ENCODE peak calls at places on chromosomes 5 and 9, in four cellular contexts. H, Q, J and X are unnamed samples.
A peak's percentile ranks its signal among the peaks of the same experiment; 100 is the strongest.

GRCh38 chr5:134245101-134245604 is 19.3 kb upstream of the PPP2CA start:
- DNase-seq in H (peak; percentile 84), J (peak; percentile 86), Q (peak; percentile 63), X (peak; percentile 50)

GRCh38 chr5:27702339-27702820 is 664.0 kb upstream of the CDH9 start:
- DNase-seq in J (no peak), H (peak; percentile 83), Q (peak; percentile 72), X (no peak)

GRCh38 chr5:9283021-9283420 is 262.9 kb downstream of the SEMA5A start:
- DNase-seq in J (peak; percentile 52), Q (no peak), H (no peak), X (no peak)

GRCh38 chr5:7849531-7850240 is 1.2 kb downstream of the CFAP90 start:
- DNase-seq in J (no peak), Q (peak; percentile 75), H (no peak), X (no peak)

GRCh38 chr5:153079396-153079795 is 411.1 kb upstream of the GRIA1 start:
- DNase-seq in H (no peak), J (no peak), Q (no peak), X (no peak)

GRCh38 chr9:127999461-127999860 is 18.7 kb upstream of the EEIG1 start:
- DNase-seq in Q (no peak), J (no peak), H (no peak), X (no peak)

GRCh38 chr5:142048272-142048671 is 35.4 kb upstream of the GNPDA1 start:
- DNase-seq in Q (peak; percentile 17), H (no peak), J (no peak), X (no peak)

GRCh38 chr5:179343021-179343781 is 2.1 kb downstream of the ADAMTS2 start:
- DNase-seq in J (no peak), H (peak; percentile 15), Q (peak; percentile 52), X (no peak)

GRCh38 chr5:82327961-82328360 is 49.8 kb upstream of the RPS23 start:
- DNase-seq in H (peak; percentile 64), Q (no peak), J (peak; percentile 51), X (no peak)

GRCh38 chr5:53480474-53481353 is at the start of gene FST:
- DNase-seq in J (peak; percentile 36), Q (peak; percentile 88), H (peak; percentile 34), X (no peak)

GRCh38 chr5:53022889-53023511 is 33.8 kb downstream of the ITGA2 start:
- DNase-seq in Q (no peak), H (no peak), J (no peak), X (no peak)

GRCh38 chr9:70222354-70222753 is 36.4 kb upstream of the SMC5 start:
- DNase-seq in H (peak; percentile 40), Q (no peak), J (peak; percentile 43), X (no peak)

GRCh38 chr5:171355302-171355724 is 32.3 kb upstream of the NPM1 start:
- DNase-seq in J (no peak), H (no peak), Q (no peak), X (no peak)

GRCh38 chr5:36305571-36306326 is 4.0 kb upstream of the RANBP3L start:
- DNase-seq in Q (no peak), H (peak; percentile 40), J (peak; percentile 38), X (no peak)

GRCh38 chr5:66959668-66960067 is 236.9 kb downstream of the CD180 start:
- DNase-seq in H (peak; percentile 47), Q (no peak), J (peak; percentile 54), X (no peak)

GRCh38 chr5:171707441-171707790 is 78.2 kb upstream of the SMIM23 start:
- DNase-seq in H (no peak), Q (no peak), J (no peak), X (no peak)

GRCh38 chr5:14516901-14517300 is 64.7 kb upstream of the OTULINL start:
- DNase-seq in H (no peak), Q (no peak), J (no peak), X (no peak)

GRCh38 chr5:172180936-172181335 is 7.1 kb downstream of the STK10 start:
- DNase-seq in Q (no peak), J (no peak), H (no peak), X (no peak)

GRCh38 chr5:142506756-142507155 is 179.1 kb downstream of the FGF1 start:
- DNase-seq in H (peak; percentile 33), Q (no peak), J (no peak), X (no peak)

GRCh38 chr5:142740474-142740873 is 29.7 kb upstream of the ARHGAP26 start:
- DNase-seq in Q (no peak), H (no peak), J (no peak), X (no peak)

GRCh38 chr5:135269828-135270545 is 129.0 kb downstream of the MACROH2A1 start:
- DNase-seq in Q (no peak), J (peak; percentile 89), H (peak; percentile 81), X (no peak)

GRCh38 chr9:95082401-95083084 is 235.0 kb downstream of the FANCC start:
- DNase-seq in Q (no peak), J (no peak), H (no peak), X (no peak)

GRCh38 chr5:10307206-10308148 is at the start of gene CMBL:
- DNase-seq in J (peak; percentile 48), Q (peak; percentile 52), H (peak; percentile 78), X (no peak)

GRCh38 chr5:140596364-140596763 is 31.7 kb downstream of the SLC35A4 start:
- DNase-seq in Q (no peak), H (peak; percentile 27), J (no peak), X (no peak)

GRCh38 chr5:52727568-52727967 is 60.1 kb upstream of the ITGA1 start:
- DNase-seq in H (peak; percentile 48), J (peak; percentile 73), Q (no peak), X (no peak)

GRCh38 chr5:32254987-32255900 is 57.5 kb downstream of the MTMR12 start:
- DNase-seq in Q (no peak), J (peak; percentile 29), H (peak; percentile 32), X (no peak)

GRCh38 chr9:138073808-138074207 is 196.2 kb downstream of the CACNA1B start:
- DNase-seq in Q (no peak), H (no peak), J (no peak), X (no peak)

GRCh38 chr9:100307061-100307460 is 45.7 kb downstream of the TEX10 start:
- DNase-seq in H (no peak), Q (no peak), J (no peak), X (no peak)

GRCh38 chr9:89902450-89902849 is 297.6 kb downstream of the GADD45G start:
- DNase-seq in H (peak; percentile 94), Q (no peak), J (peak; percentile 45), X (no peak)

GRCh38 chr9:3804148-3804547 is 278.3 kb upstream of the RFX3 start:
- DNase-seq in H (no peak), J (peak; percentile 51), Q (no peak), X (no peak)

GRCh38 chr5:73189816-73190451 is 16.9 kb downstream of the TMEM174 start:
- DNase-seq in J (peak; percentile 72), H (peak; percentile 81), Q (no peak), X (peak; percentile 24)

GRCh38 chr9:107484117-107484723 is 5.3 kb downstream of the KLF4 start:
- DNase-seq in J (peak; percentile 81), Q (peak; percentile 79), H (peak; percentile 64), X (peak; percentile 65)

GRCh38 chr5:157312492-157312891 is 46.6 kb downstream of the CYFIP2 start:
- DNase-seq in H (peak; percentile 65), Q (peak; percentile 60), J (peak; percentile 72), X (no peak)

GRCh38 chr5:40446910-40447309 is 232.8 kb upstream of the PTGER4 start:
- DNase-seq in H (peak; percentile 61), J (peak; percentile 92), Q (no peak), X (peak; percentile 26)

GRCh38 chr9:35611230-35611797 is 6.3 kb downstream of the TESK1 start:
- DNase-seq in Q (peak; percentile 66), H (peak; percentile 32), J (peak; percentile 35), X (no peak)

GRCh38 chr9:75803130-75803529 is 87.3 kb upstream of the PCSK5 start:
- DNase-seq in H (peak; percentile 68), Q (no peak), J (no peak), X (peak; percentile 3)

GRCh38 chr5:149035282-149035882 is 27.5 kb downstream of the SH3TC2 start:
- DNase-seq in H (peak; percentile 53), Q (peak; percentile 77), J (peak; percentile 83), X (peak; percentile 63)

GRCh38 chr5:63128018-63128417 is 549.4 kb downstream of the LRRC70 start:
- DNase-seq in Q (no peak), H (peak; percentile 9), J (no peak), X (no peak)

GRCh38 chr9:136849960-136850865 is 1.0 kb downstream of the PHPT1 start:
- DNase-seq in H (no peak), J (no peak), Q (no peak), X (no peak)

GRCh38 chr5:98769256-98770157 is 4.0 kb upstream of the RGMB start:
- DNase-seq in Q (peak; percentile 77), J (peak; percentile 92), H (peak; percentile 81), X (no peak)
- TF ChIP-seq CTCF in Q (no peak), J (peak; percentile 18), H (peak; percentile 8), X (no peak)

GRCh38 chr5:50922942-50923767 is 256.7 kb downstream of the PARP8 start:
- DNase-seq in J (no peak), H (no peak), Q (no peak), X (no peak)
- H3K4me3 ChIP-seq in J (no peak overlapping the region), H (no peak overlapping the region), Q (no peak overlapping the region), X (no peak overlapping the region)

DNA sequence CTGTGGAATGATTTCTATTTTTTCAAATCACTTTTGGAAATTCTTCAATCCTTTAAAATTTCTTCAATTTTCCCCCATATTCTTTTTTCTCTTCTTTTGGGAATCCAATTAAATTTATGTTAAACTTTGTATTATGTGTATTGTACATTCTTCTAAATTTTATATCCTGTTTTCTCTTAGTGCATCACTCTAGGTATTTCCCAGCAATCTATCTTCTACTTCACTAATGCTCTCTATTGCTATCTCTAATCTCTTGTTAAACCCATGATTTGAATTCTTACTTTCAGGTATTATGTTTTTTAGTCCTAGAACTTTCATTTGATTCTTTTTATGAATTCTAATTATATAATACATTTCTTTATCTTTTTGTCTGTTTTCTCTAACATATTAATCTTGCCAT is 23.4 kb upstream of the SLC24A2 start:
- DNase-seq in H (no peak), Q (no peak), J (no peak), X (no peak)
- TF ChIP-seq CTCF in H (no peak), Q (no peak), J (no peak), X (no peak)

GRCh38 chr5:543351-543750 is 19.1 kb upstream of the SLC9A3 start:
- DNase-seq in J (no peak), Q (no peak), H (no peak), X (no peak)
- H3K4me3 ChIP-seq in J (no peak overlapping the region), Q (no peak overlapping the region), H (no peak overlapping the region), X (no peak overlapping the region)

DNA sequence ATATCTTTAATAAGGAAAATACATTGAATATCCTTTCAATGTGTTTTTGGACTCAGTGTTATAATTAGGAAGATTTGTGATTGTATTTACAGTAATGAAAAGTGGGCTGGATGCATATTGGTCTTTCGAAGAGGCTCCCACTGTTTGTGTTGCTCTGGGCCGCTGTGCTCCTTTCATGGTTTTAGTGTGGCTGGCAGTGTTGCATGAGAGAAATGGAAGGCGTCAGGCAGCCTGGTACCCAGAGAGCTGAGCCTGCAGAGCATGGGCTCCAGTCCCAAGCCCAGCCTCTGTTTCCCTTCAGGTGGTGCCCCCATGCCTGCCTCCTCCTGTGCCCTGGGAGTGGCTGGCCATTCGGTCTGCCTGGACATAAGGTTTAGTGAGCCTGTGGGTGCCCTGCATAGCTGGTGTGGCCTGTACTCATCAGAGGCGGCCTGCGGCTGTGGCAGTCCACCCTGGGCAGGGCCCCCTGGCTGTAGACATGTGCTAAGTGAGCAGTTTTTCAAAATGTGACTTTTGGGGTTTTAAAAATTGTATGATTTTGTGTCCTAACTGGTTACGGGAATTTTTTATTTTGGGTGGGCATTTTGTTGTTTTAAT is 27.4 kb upstream of the FAM120AOS start:
- DNase-seq in J (no peak), Q (peak; percentile 23), H (no peak), X (no peak)
- TF ChIP-seq CTCF in J (no peak), Q (peak; percentile 40), H (no peak), X (no peak)